ENCODE peak calls at places on chromosomes 12 and 14, in seven cellular contexts. R is H9, O is IMR-90, K is K562, G is AG04449, N is spleen, Z is fibroblast of the aortic adventitia. I is an unnamed sample.

GRCh38 chr14:103501041-103501870 is 21.4 kb downstream of the CKB start:
- DNase-seq in R (no peak), O (no peak), K (no peak), G (no peak), N (no peak), Z (no peak), I (no peak)

GRCh38 chr14:58746261-58746660 is 108.5 kb downstream of the DACT1 start:
- DNase-seq in R (no peak), O (peak), K (no peak), G (no peak), N (no peak), Z (peak), I (no peak)

GRCh38 chr12:94260717-94261116 is 112.3 kb downstream of the PLXNC1 start:
- DNase-seq in R (no peak), O (no peak), K (no peak), G (no peak), N (no peak), Z (no peak), I (no peak)

GRCh38 chr12:11869901-11870300 is 200.8 kb upstream of the BCL2L14 start:
- DNase-seq in R (no peak), O (no peak), K (no peak), G (no peak), N (no peak), Z (no peak), I (no peak)

GRCh38 chr14:100979780-100980179 is 76.3 kb upstream of the RTL1 start:
- DNase-seq in R (no peak), O (peak), K (no peak), G (peak), N (no peak), Z (peak), I (peak)

GRCh38 chr12:116066381-116067230 is 210.9 kb downstream of the MED13L start:
- DNase-seq in R (no peak), O (peak), K (peak), G (no peak), N (peak), Z (peak), I (no peak)

GRCh38 chr14:79011091-79011919 is 841.1 kb downstream of the NRXN3 start:
- DNase-seq in R (peak), O (peak), K (peak), G (no peak), N (no peak), Z (peak), I (peak)

GRCh38 chr14:78090820-78091219 is 79.4 kb upstream of the NRXN3 start:
- DNase-seq in R (no peak), O (no peak), K (no peak), G (no peak), N (no peak), Z (no peak), I (no peak)

GRCh38 chr14:100294213-100294962 is 11.9 kb downstream of the SLC25A29 start:
- DNase-seq in R (no peak), O (no peak), K (no peak), G (no peak), N (peak), Z (peak), I (no peak)

GRCh38 chr12:65720739-65721138 is 103.5 kb upstream of the HMGA2 start:
- DNase-seq in R (no peak), O (no peak), K (no peak), G (no peak), N (no peak), Z (no peak), I (peak)

GRCh38 chr12:133190176-133190575 is 8.9 kb downstream of the ZNF268 start:
- DNase-seq in R (no peak), O (no peak), K (no peak), G (no peak), N (no peak), Z (no peak), I (no peak)

GRCh38 chr14:32407170-32407569 is 78.1 kb downstream of the AKAP6 start:
- DNase-seq in R (no peak), O (peak), K (no peak), G (no peak), N (no peak), Z (no peak), I (no peak)

GRCh38 chr12:79186506-79186905 is 321.9 kb downstream of the SYT1 start:
- DNase-seq in R (no peak), O (no peak), K (no peak), G (no peak), N (no peak), Z (no peak), I (no peak)

GRCh38 chr14:74038015-74038859 is 19.1 kb downstream of the BBOF1 start:
- DNase-seq in R (no peak), O (peak), K (peak), G (no peak), N (no peak), Z (peak), I (no peak)

GRCh38 chr12:41064411-41064810 is 123.7 kb upstream of the PDZRN4 start:
- DNase-seq in R (no peak), O (no peak), K (no peak), G (no peak), N (no peak), Z (no peak), I (no peak)

GRCh38 chr12:41073633-41074576 is 114.2 kb upstream of the PDZRN4 start:
- DNase-seq in R (no peak), O (no peak), K (no peak), G (no peak), N (no peak), Z (no peak), I (no peak)

DNA sequence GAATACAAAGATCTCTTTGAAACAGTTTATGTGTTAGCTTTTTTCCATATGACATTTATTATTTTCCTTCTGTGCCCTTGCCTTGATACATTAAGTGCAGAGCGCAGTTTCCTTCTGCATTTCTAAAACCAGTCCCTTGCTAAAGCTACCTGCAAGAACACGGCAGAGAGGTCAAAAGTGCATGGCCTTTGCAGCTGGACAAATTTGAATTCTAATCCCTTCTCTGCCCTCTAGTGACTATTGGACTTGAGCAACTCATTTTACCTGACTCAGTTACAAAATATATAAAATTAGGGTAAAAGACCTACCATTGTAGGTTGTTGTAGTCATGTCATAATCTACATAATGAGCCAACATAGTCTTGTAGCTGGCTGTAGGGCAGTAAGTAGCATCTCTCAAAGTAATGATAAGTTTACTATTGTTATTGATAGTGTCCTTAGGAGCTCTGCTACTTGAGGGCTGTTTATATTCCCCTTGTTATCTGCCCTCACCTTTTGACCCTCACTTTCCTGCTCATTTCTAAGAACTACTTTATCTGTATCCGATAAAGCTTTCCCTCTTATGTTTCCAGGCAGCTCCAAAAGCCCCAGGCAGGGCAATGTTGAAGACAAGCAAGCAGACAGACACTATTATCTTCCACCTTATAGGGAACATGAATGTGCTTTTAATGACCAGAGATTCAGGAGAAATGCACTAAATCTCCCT is 120.0 kb upstream of the PDZRN4 start:
- DNase-seq in R (no peak), O (no peak), K (no peak), G (no peak), N (no peak), Z (no peak), I (no peak)
- TF ChIP-seq CTCF in R (no peak), O (no peak), K (no peak), G (no peak), N (no peak), Z (no peak), I (no peak)

GRCh38 chr12:26113194-26113654 is 11.6 kb downstream of the BHLHE41 start:
- DNase-seq in R (no peak), O (no peak), K (no peak), G (no peak), N (no peak), Z (peak), I (no peak)

GRCh38 chr12:26112232-26112631 is 12.6 kb downstream of the BHLHE41 start:
- DNase-seq in R (no peak), O (no peak), K (no peak), G (no peak), N (no peak), Z (no peak), I (no peak)

GRCh38 chr12:26114720-26115406 is 10.0 kb downstream of the BHLHE41 start:
- DNase-seq in R (no peak), O (no peak), K (no peak), G (no peak), N (no peak), Z (no peak), I (no peak)

GRCh38 chr12:26112703-26113147 is 12.1 kb downstream of the BHLHE41 start:
- DNase-seq in R (no peak), O (peak), K (no peak), G (no peak), N (no peak), Z (no peak), I (no peak)

GRCh38 chr12:26113853-26114719 is 10.8 kb downstream of the BHLHE41 start:
- DNase-seq in R (peak), O (peak), K (peak), G (peak), N (peak), Z (peak), I (peak)
- TF ChIP-seq CTCF in R (peak), O (peak), K (peak), G (peak), N (no peak), Z (peak), I (peak)

DNA sequence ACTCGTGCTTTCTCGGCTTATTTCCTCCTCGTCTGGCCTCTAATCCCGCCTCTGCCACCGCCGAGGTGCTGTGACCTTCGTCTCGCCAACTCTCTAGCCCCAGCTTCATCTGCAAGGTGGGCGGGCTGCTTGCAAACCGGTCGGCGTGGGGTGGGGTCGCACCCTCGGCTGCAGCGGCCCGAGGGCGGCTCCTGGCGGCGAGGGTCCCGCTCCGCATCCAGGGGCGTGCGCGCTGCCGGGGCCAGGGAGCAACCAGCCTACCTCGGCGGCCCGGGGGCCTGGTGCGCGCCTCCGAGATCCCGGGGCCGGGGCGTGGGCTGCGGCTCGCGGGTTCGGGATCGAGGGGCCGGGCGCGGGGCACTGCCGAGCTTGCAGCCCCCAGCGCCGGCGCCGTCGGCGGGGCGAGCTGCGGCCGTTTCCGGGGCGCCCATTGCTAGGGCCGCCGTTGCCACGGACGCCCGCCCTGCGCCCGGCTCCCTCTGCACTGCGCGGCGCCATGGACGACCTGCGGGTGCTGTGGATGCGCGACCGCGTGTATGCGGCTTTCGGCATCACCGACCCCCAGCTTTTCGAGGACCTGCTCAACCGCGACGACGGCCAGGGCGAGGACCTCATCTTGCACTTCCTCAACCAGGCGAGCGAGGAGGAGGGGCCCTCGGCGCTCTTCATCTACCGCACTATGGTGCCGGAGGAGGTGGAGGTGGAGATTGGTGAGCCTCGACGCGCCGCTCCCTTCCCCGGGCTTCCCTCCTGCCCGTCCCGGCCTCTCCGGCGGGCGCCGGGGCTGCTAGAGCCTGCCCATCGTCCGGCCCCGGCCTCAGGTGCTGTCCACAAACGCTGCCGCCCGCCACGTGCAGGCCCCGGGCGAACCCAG is at the start of gene DNAH10:
- DNase-seq in R (peak), O (no peak), K (no peak), G (no peak), N (peak), Z (no peak), I (no peak)
- TF ChIP-seq CTCF in R (peak), O (peak), K (no peak), G (peak), N (peak), Z (no peak), I (peak)

GRCh38 chr12:126144603-126145002 is 1079.4 kb downstream of the AACS start:
- DNase-seq in R (no peak), O (no peak), K (no peak), G (no peak), N (no peak), Z (no peak), I (no peak)

DNA sequence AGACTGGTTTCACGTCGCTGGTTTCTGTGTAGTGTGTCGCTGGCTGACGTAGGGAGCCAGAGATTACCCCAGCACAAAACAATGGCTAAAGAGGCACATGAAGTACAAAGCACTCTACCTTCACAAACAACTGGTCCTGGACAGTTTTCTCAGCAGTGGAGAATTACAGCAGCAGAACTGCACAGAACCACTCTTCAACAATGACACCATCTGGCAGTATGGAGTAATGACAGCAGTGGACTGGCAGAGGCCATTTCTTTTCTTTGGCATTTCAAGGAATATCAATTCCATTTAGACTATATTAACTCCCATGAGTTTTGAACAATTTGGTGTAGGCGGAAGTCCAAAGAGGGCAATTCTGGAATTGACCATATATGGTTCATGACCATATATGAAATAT is 1074.1 kb downstream of the AACS start:
- DNase-seq in R (no peak), O (no peak), K (peak), G (no peak), N (no peak), Z (no peak), I (no peak)
- TF ChIP-seq CTCF in R (peak), O (no peak), K (peak), G (no peak), N (no peak), Z (peak), I (no peak)

GRCh38 chr12:51082561-51083139 is 746 bp downstream of the CSRNP2 start:
- DNase-seq in R (peak), O (peak), K (no peak), G (no peak), N (no peak), Z (peak), I (no peak)

GRCh38 chr12:51080136-51080535 is 3.3 kb downstream of the CSRNP2 start:
- DNase-seq in R (no peak), O (no peak), K (no peak), G (no peak), N (no peak), Z (no peak), I (no peak)

GRCh38 chr12:51085757-51086156 is 2.4 kb upstream of the CSRNP2 start:
- DNase-seq in R (no peak), O (no peak), K (no peak), G (no peak), N (no peak), Z (no peak), I (no peak)

GRCh38 chr12:51086933-51087332 is 3.5 kb upstream of the CSRNP2 start:
- DNase-seq in R (no peak), O (no peak), K (no peak), G (no peak), N (no peak), Z (no peak), I (no peak)

GRCh38 chr12:51083140-51083833 is at the start of gene CSRNP2:
- DNase-seq in R (peak), O (peak), K (peak), G (peak), N (peak), Z (peak), I (peak)
- TF ChIP-seq CTCF in R (no peak), O (peak), K (no peak), G (no peak), N (peak), Z (peak), I (no peak)

GRCh38 chr14:101980251-101980650 is 15.9 kb downstream of the DYNC1H1 start:
- DNase-seq in R (no peak), O (no peak), K (no peak), G (no peak), N (no peak), Z (no peak), I (no peak)
- TF ChIP-seq CTCF in R (no peak), O (no peak), K (no peak), G (no peak), N (no peak), Z (no peak), I (no peak)

GRCh38 chr12:90828621-90829020 is 126.4 kb downstream of the CCER1 start:
- DNase-seq in R (no peak), O (no peak), K (no peak), G (no peak), N (no peak), Z (no peak), I (no peak)
- TF ChIP-seq CTCF in R (no peak), O (no peak), K (no peak), G (no peak), N (no peak), Z (no peak), I (no peak)

GRCh38 chr14:88825078-88825458 is 617 bp downstream of the TTC8 start:
- DNase-seq in R (no peak), O (peak), K (no peak), G (no peak), N (no peak), Z (peak), I (no peak)

GRCh38 chr14:88821888-88822287 is 2.6 kb upstream of the TTC8 start:
- DNase-seq in R (no peak), O (no peak), K (no peak), G (no peak), N (no peak), Z (no peak), I (no peak)

GRCh38 chr14:88823968-88824313 is 510 bp upstream of the TTC8 start:
- DNase-seq in R (no peak), O (no peak), K (no peak), G (no peak), N (no peak), Z (no peak), I (no peak)

GRCh38 chr14:88825503-88825902 is 1.1 kb downstream of the TTC8 start:
- DNase-seq in R (no peak), O (no peak), K (no peak), G (no peak), N (no peak), Z (no peak), I (no peak)

DNA sequence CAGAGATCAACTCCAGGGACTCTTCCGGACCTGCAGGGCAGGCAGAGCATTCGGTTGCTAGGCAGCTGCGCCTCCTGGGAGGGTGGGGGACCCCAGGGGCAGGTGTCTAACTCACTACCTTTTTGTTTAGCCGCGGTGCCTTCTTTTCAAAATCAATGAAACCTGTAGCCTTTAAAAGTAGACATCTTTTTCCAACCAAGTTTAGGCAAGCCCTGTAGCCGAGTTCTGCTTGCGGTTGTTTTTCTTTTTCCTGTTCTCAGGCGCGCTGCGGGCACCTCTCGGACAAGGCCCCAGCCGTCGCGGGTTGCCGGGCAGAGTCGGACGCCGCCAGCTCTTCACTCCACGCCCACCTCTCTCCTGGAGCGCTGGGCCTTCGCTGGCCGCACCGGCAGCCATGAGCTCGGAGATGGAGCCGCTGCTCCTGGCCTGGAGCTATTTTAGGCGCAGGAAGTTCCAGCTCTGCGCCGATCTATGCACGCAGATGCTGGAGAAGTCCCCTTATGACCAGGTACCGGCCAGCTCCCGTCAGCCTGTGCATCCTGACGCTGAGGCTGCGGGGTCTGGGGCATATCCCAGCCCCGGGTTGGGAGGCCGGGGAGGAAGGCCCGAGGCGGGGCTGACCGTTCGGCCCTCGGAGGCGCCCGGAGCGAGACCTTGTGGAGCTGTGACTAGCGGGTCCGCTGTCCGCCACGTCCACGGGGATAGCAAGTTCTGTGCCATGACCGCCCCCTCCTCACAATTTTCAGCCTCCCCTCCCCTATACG is at the start of gene TTC8:
- DNase-seq in R (peak), O (peak), K (peak), G (peak), N (peak), Z (peak), I (peak)
- TF ChIP-seq CTCF in R (no peak), O (no peak), K (no peak), G (no peak), N (peak), Z (no peak), I (no peak)

DNA sequence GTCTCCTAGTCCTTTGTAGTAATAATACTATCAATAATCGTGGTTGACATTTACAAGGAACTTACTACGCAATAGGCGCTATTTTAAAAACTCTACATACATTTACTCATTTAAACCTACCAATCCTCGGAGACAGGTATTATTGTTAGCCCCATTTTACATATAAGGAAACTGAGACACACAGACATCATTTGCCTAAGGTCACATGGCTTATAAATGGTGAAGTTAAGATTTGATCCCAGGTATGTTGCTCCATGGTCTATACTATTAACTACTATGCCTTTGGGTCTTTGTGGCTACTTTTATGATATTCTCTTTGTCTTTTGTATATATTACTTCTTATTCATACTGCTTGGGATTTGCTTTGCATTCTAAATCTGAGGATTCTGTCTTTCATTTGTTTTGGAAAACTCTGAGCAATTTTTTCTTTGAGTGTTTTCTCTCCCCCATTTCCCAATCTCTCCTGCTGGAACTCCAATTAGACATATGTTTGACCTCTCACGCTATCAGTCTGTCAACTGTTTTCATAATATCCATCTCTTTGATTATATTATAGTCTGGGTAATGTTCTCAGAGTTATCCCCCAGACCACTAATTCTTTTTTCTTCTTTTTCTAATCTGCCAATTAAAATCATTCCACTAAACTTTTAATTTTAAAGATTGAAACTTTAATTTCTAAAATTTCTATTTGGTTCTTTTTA is 10.9 kb downstream of the NT5DC3 start:
- DNase-seq in R (no peak), O (no peak), K (no peak), G (no peak), N (no peak), Z (no peak), I (no peak)
- TF ChIP-seq CTCF in R (no peak), O (no peak), K (no peak), G (no peak), N (no peak), Z (no peak), I (no peak)

I was measured in BJ.